ENCODE peak calls at places on chromosomes 13 and 19, in five cellular contexts. Y is prostate gland, Z is HCT116, C is breast epithelium, E is transverse colon. D is an unnamed sample. For H3K4me1, the result is how much of the 10 kb centered on the place peaks cover.

GRCh38 chr13:95367309-95367843 is 66.1 kb upstream of the ABCC4 start:
- DNase-seq in E (no peak), C (no peak), Y (no peak), Z (no peak), D (no peak)

GRCh38 chr13:26508885-26509284 is 48.6 kb upstream of the WASF3 start:
- DNase-seq in Z (no peak), E (peak), C (no peak), Y (no peak), D (no peak)

GRCh38 chr13:77729502-77730221 is 32.2 kb downstream of the SLAIN1 start:
- DNase-seq in Y (no peak), E (no peak), Z (no peak), C (no peak), D (no peak)

GRCh38 chr13:109761695-109762094 is 24.7 kb downstream of the IRS2 start:
- DNase-seq in C (no peak), E (no peak), Y (no peak), Z (no peak), D (no peak)

GRCh38 chr19:7871530-7872305 is 2.5 kb downstream of the PRR36 start:
- DNase-seq in Z (peak), C (peak), E (peak), Y (peak), D (peak)

GRCh38 chr13:112105244-112105681 is 38.3 kb downstream of the SOX1 start:
- DNase-seq in C (no peak), Z (no peak), E (no peak), Y (no peak), D (no peak)

GRCh38 chr13:19967619-19968018 is 9.1 kb downstream of the ZMYM2 start:
- DNase-seq in Z (no peak), C (no peak), Y (no peak), E (no peak), D (no peak)

GRCh38 chr13:79492313-79492798 is 11.4 kb downstream of the NDFIP2 start:
- DNase-seq in C (no peak), E (no peak), Z (no peak), Y (no peak), D (no peak)

GRCh38 chr19:39408392-39409206 is 2.0 kb downstream of the ZFP36 start:
- DNase-seq in C (peak), E (peak), Y (peak), Z (peak), D (peak)

GRCh38 chr13:33582121-33582520 is 235.8 kb upstream of the RFC3 start:
- DNase-seq in Y (no peak), C (no peak), Z (no peak), E (no peak), D (no peak)

GRCh38 chr13:105991622-105992254 is 543.7 kb downstream of the EFNB2 start:
- DNase-seq in C (peak), Y (peak), E (no peak), Z (no peak), D (no peak)

GRCh38 chr13:70339738-70340137 is 231.5 kb upstream of the KLHL1 start:
- DNase-seq in Z (peak), E (no peak), Y (no peak), C (no peak), D (peak)

GRCh38 chr13:41720839-41721561 is 239.9 kb downstream of the VWA8 start:
- DNase-seq in C (no peak), Y (peak), E (no peak), Z (no peak), D (no peak)

GRCh38 chr13:106246237-106246636 is 289.2 kb downstream of the EFNB2 start:
- DNase-seq in Z (no peak), E (no peak), C (no peak), Y (no peak), D (no peak)

GRCh38 chr13:59780058-59780457 is 383.7 kb downstream of the DIAPH3 start:
- DNase-seq in E (no peak), C (no peak), Y (no peak), Z (no peak), D (no peak)

GRCh38 chr19:38044267-38045111 is 137.5 kb downstream of the SIPA1L3 start:
- DNase-seq in E (no peak), Y (no peak), Z (no peak), C (no peak), D (no peak)

GRCh38 chr13:94252209-94252608 is 227.3 kb downstream of the DCT start:
- DNase-seq in Y (no peak), C (no peak), E (no peak), Z (no peak), D (no peak)

GRCh38 chr13:42814868-42815267 is 33.5 kb downstream of the FAM216B start:
- DNase-seq in Z (no peak), C (no peak), Y (no peak), E (no peak), D (no peak)

GRCh38 chr13:42547615-42548014 is 26.3 kb upstream of the TNFSF11 start:
- DNase-seq in E (no peak), Z (no peak), Y (no peak), C (no peak), D (no peak)

GRCh38 chr13:95706356-95706755 is 29.4 kb downstream of the DNAJC3 start:
- DNase-seq in Y (no peak), Z (no peak), E (no peak), C (no peak), D (no peak)

GRCh38 chr19:34254552-34255432 is at the start of gene GARRE1:
- DNase-seq in C (no peak), Y (peak), E (peak), Z (no peak), D (no peak)

GRCh38 chr13:44952671-44953070 is 36.6 kb downstream of the NUFIP1 start:
- DNase-seq in Y (no peak), Z (no peak), C (no peak), E (no peak), D (no peak)

GRCh38 chr19:15075801-15076200 is 6.2 kb upstream of the OR1I1 start:
- DNase-seq in Y (no peak), C (no peak), Z (no peak), E (no peak), D (no peak)

GRCh38 chr19:1672038-1672768 is 19.8 kb upstream of the TCF3 start:
- DNase-seq in Y (no peak), Z (no peak), C (no peak), E (peak), D (no peak)

GRCh38 chr13:113970810-113971470 is 2.9 kb downstream of the C13orf46 start:
- DNase-seq in C (peak), Z (no peak), Y (peak), E (peak), D (no peak)

GRCh38 chr19:44912854-44913253 is 1.6 kb upstream of the APOC1 start:
- DNase-seq in Z (no peak), C (peak), Y (no peak), E (peak), D (no peak)

GRCh38 chr19:40829205-40829604 is 21.0 kb downstream of the CYP2A6 start:
- DNase-seq in E (no peak), Y (no peak), Z (no peak), C (no peak), D (no peak)

GRCh38 chr19:48715276-48715675 is 4.2 kb downstream of the MAMSTR start:
- DNase-seq in Z (no peak), C (no peak), E (peak), Y (no peak), D (no peak)

GRCh38 chr13:113554333-113554700 is 30.2 kb upstream of the TFDP1 start:
- DNase-seq in C (peak), Y (no peak), E (no peak), Z (no peak), D (no peak)

GRCh38 chr19:5951338-5951861 is 26.5 kb downstream of the RANBP3 start:
- DNase-seq in C (no peak), Z (no peak), Y (no peak), E (no peak), D (no peak)

GRCh38 chr19:49442793-49443365 is 1.6 kb upstream of the SLC17A7 start:
- DNase-seq in Y (peak), Z (peak), C (peak), E (peak), D (no peak)

GRCh38 chr13:109666656-109667448 is 119.5 kb downstream of the IRS2 start:
- DNase-seq in C (no peak), Z (no peak), Y (no peak), E (no peak), D (no peak)

GRCh38 chr19:54464044-54464623 is 556 bp upstream of the LENG9 start:
- DNase-seq in Y (peak), C (peak), E (peak), Z (peak), D (peak)

GRCh38 chr19:49637865-49638350 is 2.0 kb downstream of the RRAS start:
- DNase-seq in Y (peak), E (peak), Z (no peak), C (peak), D (no peak)

GRCh38 chr13:23578411-23579071 is 8.3 kb downstream of the TNFRSF19 start:
- DNase-seq in E (peak), Z (no peak), Y (peak), C (peak), D (no peak)

GRCh38 chr13:59409211-59409610 is 754.5 kb downstream of the DIAPH3 start:
- DNase-seq in Z (no peak), Y (no peak), C (peak), E (peak), D (no peak)

GRCh38 chr19:35294328-35294727 is 2.4 kb downstream of the MAG start:
- DNase-seq in Z (no peak), E (no peak), Y (no peak), C (no peak), D (no peak)

GRCh38 chr19:35294859-35295258 is 2.9 kb downstream of the MAG start:
- DNase-seq in Y (no peak), C (no peak), E (no peak), Z (no peak), D (no peak)

GRCh38 chr19:35296644-35297514 is 4.9 kb downstream of the MAG start:
- DNase-seq in C (no peak), Y (no peak), E (no peak), Z (no peak), D (no peak)

GRCh38 chr19:35295792-35296462 is 4.0 kb downstream of the MAG start:
- DNase-seq in Y (no peak), C (no peak), Z (no peak), E (peak), D (no peak)

DNA sequence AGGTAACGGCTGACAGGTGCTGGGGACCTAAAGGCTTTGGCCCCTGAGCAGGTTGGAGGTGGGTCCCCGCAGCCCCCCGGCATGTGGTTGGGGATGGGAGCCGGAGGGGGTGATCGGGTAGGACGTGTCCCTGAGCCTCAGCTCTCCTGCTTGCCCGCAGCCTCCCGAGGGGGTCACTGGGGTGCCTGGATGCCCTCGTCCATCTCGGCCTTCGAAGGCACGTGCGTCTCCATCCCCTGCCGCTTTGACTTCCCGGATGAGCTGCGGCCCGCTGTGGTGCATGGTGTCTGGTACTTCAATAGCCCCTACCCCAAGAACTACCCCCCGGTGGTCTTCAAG is 3.5 kb downstream of the MAG start:
- DNase-seq in Y (no peak), Z (no peak), E (no peak), C (no peak), D (no peak)
- H3K4me1 ChIP-seq in Y (under half), Z (under half), E (under half), C (under half), D (under half)

DNA sequence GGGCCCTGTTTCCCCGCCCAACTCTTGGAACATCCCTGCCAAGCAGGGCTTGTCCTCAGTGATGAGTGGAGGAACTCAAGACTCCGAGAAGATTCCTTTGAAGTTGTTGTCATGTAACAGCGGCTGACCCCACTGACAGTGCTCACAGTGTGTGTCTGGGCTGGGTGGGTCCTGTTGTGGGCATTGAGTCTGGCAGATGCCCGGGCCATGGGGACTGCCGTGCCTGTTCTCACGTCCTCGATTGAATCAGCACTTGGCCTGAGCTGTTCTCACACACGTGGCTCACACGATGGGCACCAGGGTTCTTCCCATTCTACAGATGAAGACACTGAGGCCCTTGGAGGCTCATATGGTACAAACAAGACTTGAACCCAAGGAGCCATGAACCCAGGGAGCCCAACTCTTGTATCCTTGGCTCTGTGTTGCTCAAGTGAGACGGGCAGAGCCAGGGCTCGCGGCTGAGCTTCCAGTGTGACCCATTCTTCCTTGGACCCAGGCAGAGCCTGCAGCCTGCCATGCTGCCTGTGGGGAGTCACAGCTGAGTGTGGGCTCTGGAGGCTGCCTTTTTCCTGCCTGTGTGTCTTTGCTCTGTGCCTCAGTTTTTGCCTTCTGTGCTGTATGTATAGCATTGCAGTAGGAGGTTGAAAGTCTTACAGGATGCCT is 8.6 kb upstream of the EPN1 start:
- DNase-seq in Y (no peak), C (no peak), Z (no peak), E (no peak), D (no peak)
- TF ChIP-seq POLR2AphosphoS5 in Y (no peak), C (no peak), Z (no peak), E (no peak), D (no peak)

GRCh38 chr19:42388851-42389489 is 1.1 kb downstream of the CNFN start:
- DNase-seq in Y (no peak), C (no peak), Z (no peak), E (no peak), D (no peak)
- H3K4me3 ChIP-seq in Y (no peak), C (no peak), Z (no peak), E (no peak), D (no peak)

GRCh38 chr13:24737042-24737441 is 26.9 kb upstream of the RNF17 start:
- DNase-seq in E (no peak), C (no peak), Z (no peak), Y (no peak), D (no peak)

GRCh38 chr13:24740014-24740890 is 23.7 kb upstream of the RNF17 start:
- DNase-seq in C (no peak), Y (no peak), E (no peak), Z (no peak), D (no peak)

GRCh38 chr13:24741791-24742190 is 22.2 kb upstream of the RNF17 start:
- DNase-seq in C (no peak), Z (no peak), Y (no peak), E (no peak), D (no peak)

GRCh38 chr13:24741016-24741662 is 22.8 kb upstream of the RNF17 start:
- DNase-seq in Z (no peak), E (no peak), Y (no peak), C (no peak), D (no peak)

DNA sequence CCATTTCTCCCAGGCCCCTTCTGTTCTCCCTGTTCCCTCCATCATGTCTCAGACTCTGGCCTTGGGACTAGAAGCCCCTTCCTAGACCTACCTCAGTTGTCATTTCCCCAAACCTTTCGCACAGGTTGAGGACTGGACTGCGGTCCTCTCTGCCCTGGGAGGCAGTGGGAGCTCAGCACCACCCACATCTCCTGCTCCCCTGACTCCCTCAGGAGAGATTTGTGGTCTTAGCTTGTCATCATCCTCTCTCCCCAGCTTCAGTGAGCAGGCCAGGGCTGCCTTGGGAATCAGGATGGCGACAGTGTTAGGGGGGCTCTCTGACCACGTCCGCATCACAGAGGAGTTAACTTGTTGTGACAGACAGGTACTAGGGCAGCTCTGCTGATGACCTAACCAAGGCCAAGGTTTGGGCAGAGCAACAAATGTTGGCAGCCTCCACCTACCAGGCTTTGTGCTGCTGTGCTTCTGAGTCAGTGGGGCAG is 25.6 kb upstream of the RNF17 start:
- DNase-seq in Y (no peak), C (no peak), E (no peak), Z (no peak), D (no peak)
- H3K4me1 ChIP-seq in Y (under half), C (under half), E (under half), Z (under half), D (under half)

GRCh38 chr19:16075430-16076153 is 703 bp upstream of the TPM4 start:
- DNase-seq in Y (no peak), Z (no peak), C (peak), E (peak), D (no peak)

GRCh38 chr19:16076154-16076957 is at the start of gene TPM4:
- DNase-seq in Z (peak), C (peak), Y (peak), E (peak), D (no peak)

GRCh38 chr19:16078759-16079707 is 2.7 kb downstream of the TPM4 start:
- DNase-seq in Z (peak), C (peak), E (peak), Y (peak), D (peak)

GRCh38 chr19:16076958-16077611 is 790 bp downstream of the TPM4 start:
- DNase-seq in C (peak), Y (no peak), Z (no peak), E (peak), D (no peak)

GRCh38 chr19:16078311-16078758 is 2.0 kb downstream of the TPM4 start:
- DNase-seq in C (peak), E (peak), Z (no peak), Y (no peak), D (no peak)
- TF ChIP-seq POLR2AphosphoS5 in C (no peak), E (no peak), Z (peak), Y (no peak), D (no peak)

DNA sequence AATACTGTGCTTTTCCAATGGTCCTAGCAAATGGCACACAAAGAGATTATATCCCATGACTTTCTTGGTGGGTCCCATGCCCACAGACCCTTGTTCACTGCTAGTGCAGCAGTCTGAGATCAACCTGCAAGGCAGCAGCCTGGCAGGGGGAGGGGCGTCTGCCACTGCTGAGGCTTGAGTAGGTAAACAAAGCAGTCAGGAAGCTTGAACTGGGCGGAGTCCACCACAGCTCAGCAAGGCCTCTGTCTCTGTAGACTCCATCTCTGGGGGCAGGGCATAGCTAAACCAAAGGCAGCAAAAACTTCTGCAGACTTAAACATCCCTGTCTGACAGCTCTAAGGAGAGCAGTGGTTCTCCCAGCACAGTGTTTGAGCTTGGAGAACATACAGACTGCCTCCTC is 82.9 kb downstream of the ZNF737 start:
- DNase-seq in C (no peak), Y (no peak), Z (no peak), E (no peak), D (no peak)
- H3K4me3 ChIP-seq in C (no peak), Y (no peak), Z (no peak), E (no peak), D (no peak)

GRCh38 chr19:4904481-4904880 is 1.8 kb upstream of the ARRDC5 start:
- DNase-seq in E (peak), C (no peak), Y (no peak), Z (no peak), D (no peak)
- H3K4me1 ChIP-seq in E (under half), C (under half), Y (under half), Z (under half), D (under half)

D was measured in Panc1.